ENCODE peak calls at places on chromosome 18, in four cellular contexts. G is stimulated activated naive CD8-positive, alpha-beta T cell treated with anti-CD3 and anti-CD28 coated beads, Interleukin-15, Interleukin-2, amounts not matched to agents 100 U/mL and 50 U/mL, for 24 hours; F is amniotic stem cell; E is activated CD4-positive, CD25-positive, alpha-beta regulatory T cell treated with anti-CD3 and anti-CD28 coated beads, Interleukin-2, amount 50 U/mL, for 72 hours. L is an unnamed sample.

GRCh38 chr18:32019251-32019943 is 772 bp downstream of the RNF125 start:
- DNase-seq in E (peak), F (no peak), G (peak), L (peak)

GRCh38 chr18:23353459-23353858 is 99.6 kb upstream of the RIOK3 start:
- DNase-seq in G (no peak), E (no peak), F (no peak), L (no peak)

GRCh38 chr18:48622911-48623431 is 84.1 kb downstream of the CTIF start:
- DNase-seq in G (no peak), E (no peak), F (peak), L (no peak)

GRCh38 chr18:44036500-44036899 is 644.2 kb upstream of the SETBP1 start:
- DNase-seq in G (no peak), F (no peak), E (no peak), L (no peak)

GRCh38 chr18:35642802-35643201 is 61.3 kb downstream of the GALNT1 start:
- DNase-seq in E (no peak), G (no peak), F (no peak), L (no peak)

GRCh38 chr18:7725897-7726296 is 158.8 kb downstream of the PTPRM start:
- DNase-seq in E (no peak), G (no peak), F (no peak), L (no peak)

GRCh38 chr18:9722691-9723090 is 14.6 kb downstream of the RAB31 start:
- DNase-seq in E (no peak), G (no peak), F (no peak), L (no peak)

GRCh38 chr18:42882146-42882545 is 233.3 kb downstream of the RIT2 start:
- DNase-seq in F (no peak), G (no peak), E (no peak), L (no peak)

GRCh38 chr18:13502585-13502984 is 223.8 kb downstream of the FAM210A start:
- DNase-seq in G (no peak), E (no peak), F (no peak), L (no peak)

GRCh38 chr18:78115896-78116561 is 863.6 kb upstream of the SALL3 start:
- DNase-seq in F (no peak), E (no peak), G (no peak), L (no peak)

GRCh38 chr18:52343138-52343537 is 3.1 kb downstream of the DCC start:
- DNase-seq in F (no peak), E (no peak), G (no peak), L (no peak)

L was measured in NK-92 treated with Interleukin-12 subunit alpha and Interleukin-12 subunit beta, amount 100 ng/mL, for 24 hours.